ENCODE peak calls at places on chromosomes 16 and 17, in five cellular contexts. T is A549, C is ovary, K is sigmoid colon, I is tibial nerve. Q is an unnamed sample.

GRCh38 chr16:85029413-85029794 is 1.8 kb downstream of the KIAA0513 start:
- DNase-seq in I (no peak), C (no peak), T (no peak), K (peak), Q (no peak)

GRCh38 chr17:78933959-78934568 is 8.9 kb upstream of the TIMP2 start:
- DNase-seq in T (peak), K (peak), I (peak), C (peak), Q (peak)

GRCh38 chr17:17851603-17852002 is 14.8 kb upstream of the SREBF1 start:
- DNase-seq in C (no peak), K (no peak), I (no peak), T (no peak), Q (no peak)

GRCh38 chr17:57739402-57740224 is 5.5 kb downstream of the CCDC182 start:
- DNase-seq in C (no peak), K (no peak), I (no peak), T (peak), Q (no peak)

GRCh38 chr17:41751288-41751687 is 16.8 kb upstream of the HAP1 start:
- DNase-seq in I (no peak), C (no peak), K (no peak), T (no peak), Q (no peak)

GRCh38 chr17:39365252-39365651 is 36.2 kb downstream of the FBXL20 start:
- DNase-seq in I (no peak), K (no peak), C (no peak), T (no peak), Q (no peak)

GRCh38 chr16:75228143-75228976 is 9.6 kb downstream of the CTRB1 start:
- DNase-seq in K (no peak), T (no peak), C (no peak), I (no peak), Q (no peak)

GRCh38 chr16:85090873-85091521 is 21.3 kb downstream of the CIBAR2 start:
- DNase-seq in K (no peak), I (no peak), T (no peak), C (no peak), Q (no peak)

GRCh38 chr17:79005063-79005861 is 4.3 kb downstream of the CANT1 start:
- DNase-seq in K (peak), T (no peak), I (no peak), C (no peak), Q (peak)

GRCh38 chr17:10117085-10117484 is 81.3 kb downstream of the GAS7 start:
- DNase-seq in C (no peak), I (no peak), K (no peak), T (no peak), Q (no peak)

GRCh38 chr16:14172200-14172805 is 101.2 kb downstream of the MRTFB start:
- DNase-seq in T (no peak), K (no peak), C (no peak), I (no peak), Q (no peak)

GRCh38 chr17:34230342-34230741 is 24.7 kb upstream of the CCL2 start:
- DNase-seq in K (no peak), I (no peak), T (no peak), C (no peak), Q (no peak)

GRCh38 chr16:74748042-74748709 is 26.4 kb downstream of the FA2H start:
- DNase-seq in T (no peak), I (no peak), K (no peak), C (no peak), Q (no peak)

GRCh38 chr16:57866529-57866918 is 64.2 kb upstream of the KIFC3 start:
- DNase-seq in T (no peak), K (no peak), I (no peak), C (no peak), Q (no peak)

GRCh38 chr16:12182202-12182601 is 205.7 kb downstream of the SNX29 start:
- DNase-seq in T (no peak), K (no peak), I (no peak), C (no peak), Q (no peak)

GRCh38 chr16:12173121-12173520 is 196.6 kb downstream of the SNX29 start:
- DNase-seq in C (no peak), K (no peak), T (no peak), I (no peak), Q (no peak)

GRCh38 chr16:12177643-12178042 is 201.1 kb downstream of the SNX29 start:
- DNase-seq in C (no peak), I (no peak), K (no peak), T (no peak), Q (no peak)

GRCh38 chr16:12176051-12176450 is 199.5 kb downstream of the SNX29 start:
- DNase-seq in K (no peak), C (no peak), I (no peak), T (no peak), Q (no peak)

DNA sequence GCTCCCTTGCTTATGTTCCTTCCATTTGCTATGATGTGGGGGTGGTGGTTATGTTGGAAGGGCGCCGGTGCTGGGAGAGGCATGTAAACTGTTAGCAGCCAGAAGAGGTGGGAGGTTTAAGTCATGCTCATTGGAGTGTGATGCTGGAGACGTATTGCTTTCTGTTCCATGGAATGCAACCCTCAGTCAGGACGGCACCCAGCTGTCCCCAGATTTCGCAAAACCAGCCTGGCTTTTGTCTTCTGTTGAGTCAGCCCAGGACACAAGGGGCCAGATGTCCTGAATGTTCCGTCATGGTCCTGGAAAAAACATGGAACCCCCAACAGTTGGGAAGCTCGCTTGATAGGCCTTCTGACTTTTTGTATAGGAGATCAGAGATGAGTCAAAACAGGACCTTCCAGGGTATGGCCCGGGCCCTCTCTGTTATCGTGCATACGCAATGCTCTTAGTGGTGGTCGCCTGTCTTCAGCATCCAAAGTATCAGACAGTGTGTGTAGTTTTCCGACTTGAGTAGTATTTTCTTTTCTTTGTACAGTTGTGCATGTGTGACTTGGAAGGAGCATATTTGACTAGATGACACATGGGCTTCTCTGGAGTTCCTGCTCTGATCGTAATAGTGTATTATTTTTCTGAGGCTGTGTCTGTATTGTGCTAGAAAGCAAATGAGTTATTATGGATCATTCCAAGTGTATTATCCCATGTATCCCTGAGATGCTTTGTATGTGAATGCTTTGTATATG is 201.9 kb downstream of the SNX29 start:
- DNase-seq in K (peak), T (no peak), C (no peak), I (no peak), Q (no peak)
- TF ChIP-seq EP300 in K (peak), T (no peak), C (no peak), I (no peak), Q (no peak)

DNA sequence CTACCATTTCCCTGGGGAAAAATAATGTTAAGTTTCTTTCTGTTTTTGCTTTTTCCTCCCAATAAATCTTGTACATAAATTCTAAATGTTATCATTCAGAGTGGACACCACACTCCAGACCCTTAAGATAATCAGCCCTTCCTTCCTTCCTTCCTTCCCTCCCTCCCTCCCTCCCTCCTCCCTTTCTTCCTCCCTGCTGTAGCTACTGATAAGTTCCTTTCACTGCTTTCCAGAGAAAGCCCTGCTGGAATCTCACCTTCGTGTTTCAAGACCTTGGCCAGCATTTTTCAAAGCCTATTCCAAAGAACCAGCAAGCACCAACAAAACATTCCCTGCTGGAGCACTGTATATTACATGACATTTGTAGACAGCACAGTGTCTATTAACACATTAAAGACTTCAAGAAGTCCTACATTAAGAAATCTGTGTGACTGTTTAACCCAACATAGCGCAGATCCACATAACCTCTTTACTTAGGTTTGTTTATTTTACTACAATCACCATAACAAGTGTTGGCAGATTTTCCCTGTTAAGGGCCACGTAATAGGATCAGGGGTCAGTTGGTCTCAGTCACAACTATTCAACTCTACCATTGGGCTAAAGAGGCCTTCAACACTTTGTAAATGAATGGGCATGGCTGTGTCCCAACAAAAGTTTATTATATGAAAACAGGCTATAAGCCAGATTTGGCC is 51.5 kb upstream of the ADORA2B start:
- DNase-seq in K (no peak), T (peak), C (no peak), I (no peak), Q (no peak)
- TF ChIP-seq EP300 in K (no peak), T (no peak), C (no peak), I (no peak), Q (no peak)

GRCh38 chr17:14372905-14373559 is 72.2 kb downstream of the HS3ST3B1 start:
- DNase-seq in K (no peak), T (no peak), I (no peak), C (no peak), Q (no peak)
- TF ChIP-seq EP300 in K (no peak), T (no peak), I (no peak), C (no peak), Q (no peak)

DNA sequence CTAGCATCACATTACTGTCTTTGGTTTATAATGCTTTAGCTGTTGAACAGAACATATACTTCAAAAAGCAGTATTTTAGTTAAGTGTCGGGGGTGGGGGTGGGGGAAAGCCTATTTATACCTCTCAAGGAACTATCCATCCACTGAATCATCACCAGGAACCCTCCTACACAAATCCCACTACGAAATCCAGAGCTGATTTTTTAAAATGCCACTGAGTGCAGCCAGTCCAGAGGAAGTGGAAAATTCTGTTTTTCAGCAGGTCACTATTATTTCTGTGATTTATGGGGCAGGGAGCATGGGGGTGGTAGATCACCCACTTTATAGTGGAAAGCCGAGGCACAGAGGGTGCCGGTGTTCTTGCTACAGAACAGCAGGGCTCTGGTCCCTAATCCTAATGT is 284.1 kb downstream of the SOX9 start:
- DNase-seq in C (no peak), K (no peak), T (no peak), I (no peak), Q (no peak)
- TF ChIP-seq EP300 in C (no peak), K (no peak), T (no peak), I (no peak), Q (no peak)

GRCh38 chr17:66752411-66752810 is 82.5 kb upstream of the CACNG5 start:
- DNase-seq in C (no peak), T (no peak), K (peak), I (no peak), Q (no peak)

GRCh38 chr17:66755101-66755943 is 79.6 kb upstream of the CACNG5 start:
- DNase-seq in I (no peak), T (no peak), K (peak), C (no peak), Q (no peak)

GRCh38 chr17:66751771-66752170 is 83.1 kb upstream of the CACNG5 start:
- DNase-seq in T (no peak), C (no peak), I (no peak), K (no peak), Q (no peak)

GRCh38 chr17:66750756-66751543 is 84.0 kb upstream of the CACNG5 start:
- DNase-seq in K (peak), I (no peak), T (no peak), C (no peak), Q (no peak)

DNA sequence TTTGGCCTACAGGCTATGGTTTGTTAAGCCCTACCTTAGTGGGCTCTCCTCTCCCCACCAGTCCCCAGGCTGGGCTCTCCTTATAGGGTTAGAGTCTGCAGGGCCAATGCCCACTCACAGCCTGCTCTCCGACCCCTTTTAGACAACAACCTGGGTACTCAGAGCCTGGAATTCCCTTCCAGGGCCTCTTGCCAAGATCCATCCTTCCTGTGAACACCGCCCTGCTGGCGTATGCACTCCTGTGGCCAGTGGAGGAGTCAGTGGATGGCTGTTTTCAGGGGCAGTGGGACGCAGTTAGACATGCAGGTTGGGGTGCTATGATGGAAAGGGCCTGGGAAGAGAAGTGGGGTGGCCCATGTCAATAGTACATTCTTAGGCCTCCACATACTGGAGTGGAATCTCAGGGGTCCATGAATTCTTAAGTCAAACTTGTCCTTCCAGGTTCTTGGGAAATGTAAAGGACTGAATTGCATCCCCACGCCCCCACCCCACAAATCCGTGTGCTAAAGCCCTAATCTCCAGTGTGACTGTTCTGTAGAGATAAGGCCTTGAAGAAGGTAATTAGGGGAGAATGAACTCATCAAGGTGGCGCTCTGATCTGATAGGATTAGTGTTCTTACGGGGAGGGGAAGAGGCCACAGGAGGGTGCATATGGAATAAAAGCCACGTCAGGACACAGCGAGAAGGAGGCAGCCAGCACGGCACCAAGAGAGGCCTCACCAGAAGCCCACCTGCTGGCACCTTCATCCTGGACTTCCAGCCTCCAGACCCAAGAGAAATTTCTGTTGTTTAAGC is 81.6 kb upstream of the CACNG5 start:
- DNase-seq in C (no peak), K (peak), T (no peak), I (no peak), Q (no peak)
- TF ChIP-seq EP300 in C (no peak), K (no peak), T (no peak), I (no peak), Q (no peak)

GRCh38 chr16:50035468-50035992 is 10.5 kb downstream of the CNEP1R1 start:
- DNase-seq in K (no peak), I (no peak), C (no peak), T (no peak), Q (no peak)
- TF ChIP-seq EP300 in K (no peak), I (no peak), C (no peak), T (no peak), Q (no peak)

DNA sequence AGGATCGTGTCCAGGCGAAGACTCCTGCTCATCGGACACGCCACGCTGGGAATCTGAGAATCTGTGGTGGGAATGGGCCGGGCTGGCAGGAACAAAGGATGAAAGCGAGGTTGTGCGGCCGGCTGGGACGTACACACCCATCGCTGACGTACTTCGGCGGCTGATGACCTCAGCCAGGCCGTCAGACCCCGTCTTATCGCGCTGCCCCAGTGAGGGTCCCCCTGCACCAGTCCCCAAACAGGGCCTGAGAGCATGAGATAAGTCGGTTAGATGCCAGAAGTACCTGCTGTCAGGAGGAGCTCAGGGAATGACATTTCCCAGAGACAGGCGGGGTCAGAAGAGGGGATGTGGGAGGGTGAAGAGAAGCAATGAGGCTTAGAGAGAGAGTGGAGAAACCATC is 16.0 kb upstream of the SP6 start:
- DNase-seq in K (no peak), T (no peak), I (no peak), C (no peak), Q (no peak)
- TF ChIP-seq EP300 in K (no peak), T (no peak), I (no peak), C (no peak), Q (no peak)

GRCh38 chr16:69680358-69680757 is 46.0 kb downstream of the NQO1 start:
- DNase-seq in T (no peak), C (no peak), K (no peak), I (no peak), Q (no peak)
- TF ChIP-seq EP300 in T (no peak), C (no peak), K (no peak), I (no peak), Q (no peak)

Q was measured in stomach.